ENCODE peak calls at places on chromosomes 13 and 19, in four cellular contexts. R, M, O and P are unnamed samples.

GRCh38 chr19:29524201-29524911 is 1.4 kb upstream of the VSTM2B start:
- DNase-seq in R (no peak), O (no peak), M (no peak), P (peak)

GRCh38 chr13:97001641-97002040 is 7.4 kb upstream of the OXGR1 start:
- DNase-seq in M (no peak), O (no peak), R (no peak), P (no peak)

GRCh38 chr13:46050771-46051170 is 1.8 kb downstream of the ZC3H13 start:
- DNase-seq in R (no peak), O (no peak), M (no peak), P (no peak)

GRCh38 chr19:13152356-13152853 is 2.2 kb downstream of the IER2 start:
- DNase-seq in R (no peak), M (no peak), O (no peak), P (no peak)

GRCh38 chr13:78176880-78177279 is 258.2 kb upstream of the EDNRB start:
- DNase-seq in M (no peak), O (no peak), R (no peak), P (no peak)

GRCh38 chr19:13036366-13036976 is 41.2 kb downstream of the NFIX start:
- DNase-seq in M (no peak), O (peak), R (no peak), P (peak)

GRCh38 chr13:94305033-94305432 is 174.4 kb downstream of the DCT start:
- DNase-seq in M (no peak), O (no peak), R (no peak), P (no peak)

GRCh38 chr13:111202745-111203144 is 87.6 kb downstream of the ARHGEF7 start:
- DNase-seq in O (peak), M (no peak), R (peak), P (no peak)

GRCh38 chr13:21348771-21349170 is 110.3 kb downstream of the ZDHHC20 start:
- DNase-seq in R (no peak), M (no peak), O (no peak), P (no peak)

GRCh38 chr13:97120976-97121375 is 101.2 kb upstream of the MBNL2 start:
- DNase-seq in R (no peak), M (no peak), O (no peak), P (no peak)

GRCh38 chr19:46697142-46697960 is 19.6 kb downstream of the PRKD2 start:
- DNase-seq in M (no peak), O (peak), R (peak), P (peak)

GRCh38 chr13:66077286-66077685 is 1152.8 kb downstream of the PCDH9 start:
- DNase-seq in M (no peak), R (no peak), O (no peak), P (no peak)

GRCh38 chr13:31119966-31120733 is 41.6 kb downstream of the HSPH1 start:
- DNase-seq in R (no peak), M (no peak), O (no peak), P (no peak)

GRCh38 chr13:43786766-43787517 is at the start of gene ENOX1:
- DNase-seq in O (peak), M (no peak), R (peak), P (peak)

GRCh38 chr19:51708811-51709210 is 15.0 kb downstream of the HAS1 start:
- DNase-seq in R (no peak), O (no peak), M (no peak), P (no peak)

GRCh38 chr13:30158774-30159445 is 148.4 kb downstream of the KATNAL1 start:
- DNase-seq in R (no peak), O (peak), M (no peak), P (no peak)

GRCh38 chr19:51904331-51905165 is at the start of gene ZNF649:
- DNase-seq in R (peak), O (peak), M (peak), P (peak)

GRCh38 chr19:2887391-2887914 is 13.3 kb upstream of the ZNF57 start:
- DNase-seq in R (no peak), O (peak), M (no peak), P (no peak)

GRCh38 chr13:32790731-32791130 is 204.5 kb downstream of the PDS5B start:
- DNase-seq in O (no peak), R (no peak), M (no peak), P (no peak)

GRCh38 chr19:30450101-30450500 is 77.9 kb downstream of the ZNF536 start:
- DNase-seq in O (no peak), M (no peak), R (peak), P (peak)

GRCh38 chr13:99630269-99630898 is 129.1 kb downstream of the TM9SF2 start:
- DNase-seq in O (no peak), R (peak), M (no peak), P (no peak)

GRCh38 chr19:49689133-49690072 is at the start of gene ADM5:
- DNase-seq in R (no peak), O (no peak), M (peak), P (no peak)
- H3K27ac ChIP-seq in R (peak), O (no peak), M (no peak), P (peak)

GRCh38 chr19:58228584-58229254 is at the start of gene ZNF544:
- DNase-seq in R (peak), O (peak), M (peak), P (peak)
- TF ChIP-seq CTCF in R (no peak), O (peak), M (no peak), P (no peak)

DNA sequence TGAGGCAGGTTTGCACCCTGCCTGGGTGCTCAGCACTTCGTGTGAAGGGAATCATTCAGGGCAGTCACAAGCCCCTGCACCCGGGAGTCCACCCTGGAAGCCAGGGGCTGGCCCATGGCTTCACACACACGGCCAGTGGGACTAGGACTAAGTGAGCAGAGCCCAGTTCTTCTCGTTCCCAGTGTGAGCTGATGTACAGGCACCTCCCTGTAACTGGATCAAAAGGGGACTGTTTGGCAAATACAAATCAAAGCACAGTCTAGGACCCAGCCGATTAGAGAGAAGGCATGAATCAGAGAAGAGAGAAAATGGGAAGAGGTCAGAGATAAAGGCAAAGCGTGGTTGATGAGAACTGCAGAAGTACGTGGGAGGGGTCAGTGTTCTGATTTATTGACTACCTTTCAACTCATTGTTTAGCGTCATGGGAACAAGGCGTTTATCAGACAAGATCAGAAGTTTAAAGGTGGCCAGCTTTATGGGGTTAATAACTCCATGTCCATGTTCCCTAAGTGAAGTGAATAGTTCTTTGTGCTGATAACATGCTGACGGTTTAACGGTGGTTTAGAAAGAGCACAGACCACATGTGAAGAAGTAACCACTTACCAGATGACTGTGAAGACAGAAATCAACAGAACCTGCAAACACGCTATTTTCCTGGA is 30.3 kb upstream of the SPATA13 start:
- DNase-seq in R (no peak), M (no peak), O (no peak), P (no peak)
- H3K27ac ChIP-seq in R (no peak), M (no peak), O (no peak), P (no peak)

GRCh38 chr13:72696590-72696989 is 30.8 kb downstream of the MZT1 start:
- DNase-seq in O (no peak), M (no peak), R (no peak), P (no peak)
- TF ChIP-seq CTCF in O (no peak), M (no peak), R (peak), P (peak)

GRCh38 chr13:92225861-92226260 is 827.4 kb downstream of the GPC5 start:
- DNase-seq in R (no peak), M (no peak), O (no peak), P (no peak)

GRCh38 chr13:92224052-92224821 is 825.8 kb downstream of the GPC5 start:
- DNase-seq in O (peak), R (no peak), M (no peak), P (no peak)

GRCh38 chr13:92224825-92225224 is 826.4 kb downstream of the GPC5 start:
- DNase-seq in R (no peak), O (no peak), M (no peak), P (no peak)

DNA sequence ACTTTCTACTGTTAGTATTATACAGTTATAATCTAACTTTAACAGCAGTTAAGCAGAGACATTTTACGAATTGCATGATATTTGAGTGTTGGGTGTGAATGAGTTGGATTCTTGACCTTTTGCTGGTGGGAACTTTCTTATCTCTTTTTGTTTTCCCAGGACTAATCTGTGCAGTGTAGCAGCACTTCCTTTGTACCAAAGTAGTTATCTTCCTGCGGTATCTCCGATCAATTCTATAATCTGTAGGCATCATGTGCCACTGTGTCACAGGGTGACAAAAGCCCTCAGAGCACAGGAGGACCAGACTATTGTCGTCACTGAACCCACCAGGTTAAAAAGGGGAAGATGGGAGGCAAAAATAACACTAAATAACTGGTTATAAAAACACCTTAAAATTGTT is 823.5 kb downstream of the GPC5 start:
- DNase-seq in M (no peak), O (peak), R (no peak), P (no peak)
- H3K27ac ChIP-seq in M (no peak), O (peak), R (no peak), P (no peak)

GRCh38 chr13:67438465-67438864 is 208.3 kb upstream of the PCDH9 start:
- DNase-seq in O (no peak), M (no peak), R (no peak), P (no peak)
- TF ChIP-seq CTCF in O (peak), M (no peak), R (no peak), P (no peak)

GRCh38 chr13:74047925-74048324 is 86.3 kb downstream of the KLF12 start:
- DNase-seq in R (no peak), M (no peak), O (no peak), P (no peak)
- H3K27ac ChIP-seq in R (no peak), M (no peak), O (no peak), P (no peak)